ENCODE peak calls at places on chromosomes 3 and 15, in eight cellular contexts. One of them, this sample, is unnamed.

GRCh38 chr3:152021951-152022461 is 148.6 kb downstream of the SUCNR1 start:
- DNase-seq in RPMI8226: no peak
- DNase-seq in CD8-positive, alpha-beta T cell: no peak
- DNase-seq in SW480: peak; percentile 85
- DNase-seq in AG10803: peak; percentile 28
- DNase-seq in stimulated activated CD4-positive, alpha-beta T cell treated with anti-CD3 and anti-CD28 coated beads, Interleukin-1b, Interleukin-23, amount 100 ng/mL, for 24 hours: no peak
- DNase-seq in HFF-Myc: peak; percentile 31
- DNase-seq in SW 1271: peak; percentile 25
- DNase-seq in this sample: peak; percentile 74

GRCh38 chr15:35851491-35851890 is 305.5 kb upstream of the DPH6 start:
- DNase-seq in HFF-Myc: no peak
- DNase-seq in SW480: no peak
- DNase-seq in CD8-positive, alpha-beta T cell: no peak
- DNase-seq in RPMI8226: no peak
- DNase-seq in stimulated activated CD4-positive, alpha-beta T cell treated with anti-CD3 and anti-CD28 coated beads, Interleukin-1b, Interleukin-23, amount 100 ng/mL, for 24 hours: no peak
- DNase-seq in AG10803: no peak
- DNase-seq in SW 1271: no peak
- DNase-seq in this sample: no peak

GRCh38 chr3:123768480-123769359 is 115.4 kb downstream of the MYLK start:
- DNase-seq in AG10803: no peak
- DNase-seq in RPMI8226: no peak
- DNase-seq in HFF-Myc: no peak
- DNase-seq in SW 1271: no peak
- DNase-seq in stimulated activated CD4-positive, alpha-beta T cell treated with anti-CD3 and anti-CD28 coated beads, Interleukin-1b, Interleukin-23, amount 100 ng/mL, for 24 hours: no peak
- DNase-seq in SW480: no peak
- DNase-seq in CD8-positive, alpha-beta T cell: no peak
- DNase-seq in this sample: no peak

GRCh38 chr3:10364816-10365215 is 43.9 kb upstream of the SEC13 start:
- DNase-seq in CD8-positive, alpha-beta T cell: no peak
- DNase-seq in SW 1271: no peak
- DNase-seq in SW480: no peak
- DNase-seq in AG10803: no peak
- DNase-seq in stimulated activated CD4-positive, alpha-beta T cell treated with anti-CD3 and anti-CD28 coated beads, Interleukin-1b, Interleukin-23, amount 100 ng/mL, for 24 hours: no peak
- DNase-seq in HFF-Myc: no peak
- DNase-seq in RPMI8226: no peak
- DNase-seq in this sample: no peak

GRCh38 chr15:94230886-94231727 is at the start of gene MCTP2:
- DNase-seq in AG10803: peak; percentile 66
- DNase-seq in HFF-Myc: no peak
- DNase-seq in RPMI8226: peak; percentile 72
- DNase-seq in SW 1271: no peak
- DNase-seq in CD8-positive, alpha-beta T cell: peak; percentile 90
- DNase-seq in SW480: peak; percentile 88
- DNase-seq in stimulated activated CD4-positive, alpha-beta T cell treated with anti-CD3 and anti-CD28 coated beads, Interleukin-1b, Interleukin-23, amount 100 ng/mL, for 24 hours: peak; percentile 52
- DNase-seq in this sample: peak; percentile 88

GRCh38 chr15:79898369-79898768 is 1.6 kb upstream of the MTHFS start:
- DNase-seq in HFF-Myc: no peak
- DNase-seq in CD8-positive, alpha-beta T cell: no peak
- DNase-seq in SW480: no peak
- DNase-seq in RPMI8226: no peak
- DNase-seq in stimulated activated CD4-positive, alpha-beta T cell treated with anti-CD3 and anti-CD28 coated beads, Interleukin-1b, Interleukin-23, amount 100 ng/mL, for 24 hours: no peak
- DNase-seq in AG10803: no peak
- DNase-seq in SW 1271: no peak
- DNase-seq in this sample: no peak

GRCh38 chr3:48521635-48522034 is 17.7 kb upstream of the SHISA5 start:
- DNase-seq in HFF-Myc: no peak
- DNase-seq in CD8-positive, alpha-beta T cell: no peak
- DNase-seq in stimulated activated CD4-positive, alpha-beta T cell treated with anti-CD3 and anti-CD28 coated beads, Interleukin-1b, Interleukin-23, amount 100 ng/mL, for 24 hours: no peak
- DNase-seq in AG10803: no peak
- DNase-seq in SW480: no peak
- DNase-seq in SW 1271: no peak
- DNase-seq in RPMI8226: no peak
- DNase-seq in this sample: no peak

GRCh38 chr3:133662256-133662773 is 574 bp upstream of the TOPBP1 start:
- DNase-seq in HFF-Myc: no peak
- DNase-seq in SW480: peak; percentile 67
- DNase-seq in RPMI8226: peak; percentile 63
- DNase-seq in stimulated activated CD4-positive, alpha-beta T cell treated with anti-CD3 and anti-CD28 coated beads, Interleukin-1b, Interleukin-23, amount 100 ng/mL, for 24 hours: peak; percentile 15
- DNase-seq in SW 1271: peak; percentile 52
- DNase-seq in AG10803: peak; percentile 11
- DNase-seq in CD8-positive, alpha-beta T cell: no peak
- DNase-seq in this sample: peak; percentile 21

GRCh38 chr3:99562990-99563607 is 75.3 kb upstream of the COL8A1 start:
- DNase-seq in SW 1271: peak; percentile 56
- DNase-seq in AG10803: peak; percentile 89
- DNase-seq in CD8-positive, alpha-beta T cell: no peak
- DNase-seq in RPMI8226: no peak
- DNase-seq in stimulated activated CD4-positive, alpha-beta T cell treated with anti-CD3 and anti-CD28 coated beads, Interleukin-1b, Interleukin-23, amount 100 ng/mL, for 24 hours: no peak
- DNase-seq in SW480: no peak
- DNase-seq in HFF-Myc: no peak
- DNase-seq in this sample: peak; percentile 39

GRCh38 chr3:65927576-65927975 is 111.1 kb downstream of the MAGI1 start:
- DNase-seq in AG10803: peak; percentile 25
- DNase-seq in SW480: peak; percentile 83
- DNase-seq in SW 1271: no peak
- DNase-seq in stimulated activated CD4-positive, alpha-beta T cell treated with anti-CD3 and anti-CD28 coated beads, Interleukin-1b, Interleukin-23, amount 100 ng/mL, for 24 hours: no peak
- DNase-seq in CD8-positive, alpha-beta T cell: no peak
- DNase-seq in HFF-Myc: no peak
- DNase-seq in RPMI8226: no peak
- DNase-seq in this sample: no peak

GRCh38 chr15:31279221-31280036 is 47.2 kb upstream of the KLF13 start:
- DNase-seq in SW 1271: no peak
- DNase-seq in SW480: no peak
- DNase-seq in AG10803: no peak
- DNase-seq in HFF-Myc: no peak
- DNase-seq in RPMI8226: no peak
- DNase-seq in CD8-positive, alpha-beta T cell: no peak
- DNase-seq in stimulated activated CD4-positive, alpha-beta T cell treated with anti-CD3 and anti-CD28 coated beads, Interleukin-1b, Interleukin-23, amount 100 ng/mL, for 24 hours: no peak
- DNase-seq in this sample: no peak

GRCh38 chr15:68819451-68820204 is 1.1 kb downstream of the ANP32A start:
- DNase-seq in SW480: peak; percentile 44
- DNase-seq in CD8-positive, alpha-beta T cell: peak; percentile 73
- DNase-seq in stimulated activated CD4-positive, alpha-beta T cell treated with anti-CD3 and anti-CD28 coated beads, Interleukin-1b, Interleukin-23, amount 100 ng/mL, for 24 hours: no peak
- DNase-seq in HFF-Myc: no peak
- DNase-seq in SW 1271: peak; percentile 80
- DNase-seq in RPMI8226: peak; percentile 58
- DNase-seq in AG10803: peak; percentile 63
- DNase-seq in this sample: peak; percentile 76

GRCh38 chr15:52093539-52094502 is 18.8 kb downstream of the BCL2L10 start:
- DNase-seq in stimulated activated CD4-positive, alpha-beta T cell treated with anti-CD3 and anti-CD28 coated beads, Interleukin-1b, Interleukin-23, amount 100 ng/mL, for 24 hours: no peak
- DNase-seq in CD8-positive, alpha-beta T cell: no peak
- DNase-seq in AG10803: peak; percentile 97
- DNase-seq in RPMI8226: no peak
- DNase-seq in SW480: no peak
- DNase-seq in HFF-Myc: peak; percentile 97
- DNase-seq in SW 1271: peak; percentile 66
- DNase-seq in this sample: peak; percentile 81

GRCh38 chr15:60568301-60568742 is 89.4 kb upstream of the ICE2 start:
- DNase-seq in SW480: no peak
- DNase-seq in stimulated activated CD4-positive, alpha-beta T cell treated with anti-CD3 and anti-CD28 coated beads, Interleukin-1b, Interleukin-23, amount 100 ng/mL, for 24 hours: no peak
- DNase-seq in SW 1271: no peak
- DNase-seq in HFF-Myc: no peak
- DNase-seq in CD8-positive, alpha-beta T cell: no peak
- DNase-seq in RPMI8226: no peak
- DNase-seq in AG10803: no peak
- DNase-seq in this sample: no peak

GRCh38 chr3:112531358-112531781 is 30.4 kb downstream of the ATG3 start:
- DNase-seq in AG10803: peak; percentile 44
- DNase-seq in stimulated activated CD4-positive, alpha-beta T cell treated with anti-CD3 and anti-CD28 coated beads, Interleukin-1b, Interleukin-23, amount 100 ng/mL, for 24 hours: no peak
- DNase-seq in HFF-Myc: no peak
- DNase-seq in SW480: peak; percentile 14
- DNase-seq in SW 1271: peak; percentile 39
- DNase-seq in CD8-positive, alpha-beta T cell: no peak
- DNase-seq in RPMI8226: peak; percentile 39
- DNase-seq in this sample: peak; percentile 80

GRCh38 chr15:89382288-89382687 is 47.7 kb upstream of the POLG start:
- DNase-seq in RPMI8226: no peak
- DNase-seq in HFF-Myc: no peak
- DNase-seq in SW 1271: no peak
- DNase-seq in SW480: no peak
- DNase-seq in AG10803: no peak
- DNase-seq in stimulated activated CD4-positive, alpha-beta T cell treated with anti-CD3 and anti-CD28 coated beads, Interleukin-1b, Interleukin-23, amount 100 ng/mL, for 24 hours: no peak
- DNase-seq in CD8-positive, alpha-beta T cell: no peak
- DNase-seq in this sample: no peak

GRCh38 chr3:156633335-156633734 is 41.1 kb upstream of the TIPARP start:
- DNase-seq in HFF-Myc: peak; percentile 29
- DNase-seq in stimulated activated CD4-positive, alpha-beta T cell treated with anti-CD3 and anti-CD28 coated beads, Interleukin-1b, Interleukin-23, amount 100 ng/mL, for 24 hours: no peak
- DNase-seq in AG10803: peak; percentile 96
- DNase-seq in SW 1271: no peak
- DNase-seq in CD8-positive, alpha-beta T cell: no peak
- DNase-seq in RPMI8226: no peak
- DNase-seq in SW480: no peak
- DNase-seq in this sample: peak; percentile 68

GRCh38 chr3:108818404-108818803 is 4.2 kb upstream of the TRAT1 start:
- DNase-seq in stimulated activated CD4-positive, alpha-beta T cell treated with anti-CD3 and anti-CD28 coated beads, Interleukin-1b, Interleukin-23, amount 100 ng/mL, for 24 hours: no peak
- DNase-seq in CD8-positive, alpha-beta T cell: peak; percentile 65
- DNase-seq in RPMI8226: peak; percentile 22
- DNase-seq in SW 1271: peak; percentile 28
- DNase-seq in AG10803: no peak
- DNase-seq in HFF-Myc: no peak
- DNase-seq in SW480: peak; percentile 41
- DNase-seq in this sample: no peak

GRCh38 chr15:23877502-23878412 is 190.7 kb upstream of the NDN start:
- DNase-seq in stimulated activated CD4-positive, alpha-beta T cell treated with anti-CD3 and anti-CD28 coated beads, Interleukin-1b, Interleukin-23, amount 100 ng/mL, for 24 hours: no peak
- DNase-seq in AG10803: peak; percentile 1
- DNase-seq in RPMI8226: peak; percentile 73
- DNase-seq in SW480: peak; percentile 24
- DNase-seq in SW 1271: peak; percentile 2
- DNase-seq in CD8-positive, alpha-beta T cell: no peak
- DNase-seq in HFF-Myc: no peak
- DNase-seq in this sample: no peak

GRCh38 chr3:73427018-73427750 is 197.6 kb downstream of the PDZRN3 start:
- DNase-seq in RPMI8226: no peak
- DNase-seq in HFF-Myc: no peak
- DNase-seq in stimulated activated CD4-positive, alpha-beta T cell treated with anti-CD3 and anti-CD28 coated beads, Interleukin-1b, Interleukin-23, amount 100 ng/mL, for 24 hours: no peak
- DNase-seq in SW 1271: no peak
- DNase-seq in SW480: no peak
- DNase-seq in AG10803: no peak
- DNase-seq in CD8-positive, alpha-beta T cell: no peak
- DNase-seq in this sample: no peak

GRCh38 chr3:59994720-59995304 is 945.0 kb upstream of the CFAP20DC start:
- DNase-seq in AG10803: no peak
- DNase-seq in HFF-Myc: no peak
- DNase-seq in CD8-positive, alpha-beta T cell: no peak
- DNase-seq in RPMI8226: no peak
- DNase-seq in stimulated activated CD4-positive, alpha-beta T cell treated with anti-CD3 and anti-CD28 coated beads, Interleukin-1b, Interleukin-23, amount 100 ng/mL, for 24 hours: no peak
- DNase-seq in SW 1271: no peak
- DNase-seq in SW480: no peak
- DNase-seq in this sample: no peak

GRCh38 chr15:91948001-91948608 is 94.6 kb downstream of the SLCO3A1 start:
- DNase-seq in SW 1271: peak; percentile 22
- DNase-seq in HFF-Myc: no peak
- DNase-seq in SW480: peak; percentile 22
- DNase-seq in AG10803: peak; percentile 13
- DNase-seq in RPMI8226: no peak
- DNase-seq in stimulated activated CD4-positive, alpha-beta T cell treated with anti-CD3 and anti-CD28 coated beads, Interleukin-1b, Interleukin-23, amount 100 ng/mL, for 24 hours: no peak
- DNase-seq in CD8-positive, alpha-beta T cell: no peak
- DNase-seq in this sample: peak; percentile 29

GRCh38 chr15:101267320-101268104 is 9.8 kb downstream of the SELENOS start:
- DNase-seq in AG10803: peak; percentile 99
- DNase-seq in CD8-positive, alpha-beta T cell: no peak
- DNase-seq in HFF-Myc: peak; percentile 51
- DNase-seq in RPMI8226: no peak
- DNase-seq in SW 1271: no peak
- DNase-seq in stimulated activated CD4-positive, alpha-beta T cell treated with anti-CD3 and anti-CD28 coated beads, Interleukin-1b, Interleukin-23, amount 100 ng/mL, for 24 hours: no peak
- DNase-seq in SW480: peak; percentile 22
- DNase-seq in this sample: no peak

GRCh38 chr15:76575177-76576078 is 238.9 kb downstream of the ISL2 start:
- DNase-seq in RPMI8226: no peak
- DNase-seq in SW480: no peak
- DNase-seq in CD8-positive, alpha-beta T cell: no peak
- DNase-seq in SW 1271: no peak
- DNase-seq in stimulated activated CD4-positive, alpha-beta T cell treated with anti-CD3 and anti-CD28 coated beads, Interleukin-1b, Interleukin-23, amount 100 ng/mL, for 24 hours: no peak
- DNase-seq in HFF-Myc: no peak
- DNase-seq in AG10803: no peak
- DNase-seq in this sample: no peak

GRCh38 chr15:32869814-32870213 is 152.0 kb downstream of the GREM1 start:
- DNase-seq in HFF-Myc: no peak
- DNase-seq in SW480: no peak
- DNase-seq in RPMI8226: no peak
- DNase-seq in AG10803: no peak
- DNase-seq in CD8-positive, alpha-beta T cell: no peak
- DNase-seq in stimulated activated CD4-positive, alpha-beta T cell treated with anti-CD3 and anti-CD28 coated beads, Interleukin-1b, Interleukin-23, amount 100 ng/mL, for 24 hours: no peak
- DNase-seq in SW 1271: no peak
- DNase-seq in this sample: no peak

GRCh38 chr3:196883361-196883760 is 15.6 kb downstream of the SENP5 start:
- DNase-seq in stimulated activated CD4-positive, alpha-beta T cell treated with anti-CD3 and anti-CD28 coated beads, Interleukin-1b, Interleukin-23, amount 100 ng/mL, for 24 hours: no peak
- DNase-seq in SW 1271: no peak
- DNase-seq in SW480: no peak
- DNase-seq in CD8-positive, alpha-beta T cell: no peak
- DNase-seq in HFF-Myc: no peak
- DNase-seq in RPMI8226: no peak
- DNase-seq in AG10803: no peak
- DNase-seq in this sample: no peak

GRCh38 chr3:136336329-136337100 is 86.4 kb downstream of the PCCB start:
- DNase-seq in HFF-Myc: peak; percentile 38
- DNase-seq in AG10803: peak; percentile 94
- DNase-seq in stimulated activated CD4-positive, alpha-beta T cell treated with anti-CD3 and anti-CD28 coated beads, Interleukin-1b, Interleukin-23, amount 100 ng/mL, for 24 hours: no peak
- DNase-seq in SW 1271: no peak
- DNase-seq in RPMI8226: no peak
- DNase-seq in SW480: no peak
- DNase-seq in CD8-positive, alpha-beta T cell: no peak
- DNase-seq in this sample: peak; percentile 81

GRCh38 chr3:25297667-25298585 is 130.1 kb upstream of the RARB start:
- DNase-seq in HFF-Myc: peak; percentile 56
- DNase-seq in CD8-positive, alpha-beta T cell: no peak
- DNase-seq in RPMI8226: no peak
- DNase-seq in AG10803: no peak
- DNase-seq in stimulated activated CD4-positive, alpha-beta T cell treated with anti-CD3 and anti-CD28 coated beads, Interleukin-1b, Interleukin-23, amount 100 ng/mL, for 24 hours: no peak
- DNase-seq in SW480: no peak
- DNase-seq in SW 1271: no peak
- DNase-seq in this sample: peak; percentile 80

GRCh38 chr3:103991461-103992115 is 1375.1 kb upstream of the ALCAM start:
- DNase-seq in HFF-Myc: no peak
- DNase-seq in AG10803: peak; percentile 15
- DNase-seq in SW 1271: no peak
- DNase-seq in CD8-positive, alpha-beta T cell: no peak
- DNase-seq in RPMI8226: no peak
- DNase-seq in SW480: no peak
- DNase-seq in stimulated activated CD4-positive, alpha-beta T cell treated with anti-CD3 and anti-CD28 coated beads, Interleukin-1b, Interleukin-23, amount 100 ng/mL, for 24 hours: no peak
- DNase-seq in this sample: peak; percentile 64